ENCODE peak calls at places on chromosome 5, in seven cellular contexts. N is iris pigment epithelial cell, F is foreskin melanocyte, P is brain microvascular endothelial cell, G is pons, W is Peyer's patch, T is EL. K is an unnamed sample.

GRCh38 chr5:154446183-154447073 is 631 bp downstream of the SAP30L start:
- DNase-seq in N (peak), F (peak), P (peak), G (peak), W (peak), T (peak), K (no peak)

GRCh38 chr5:152689275-152689711 is 284.2 kb upstream of the NMUR2 start:
- DNase-seq in N (no peak), F (no peak), P (no peak), G (no peak), W (no peak), T (no peak), K (no peak)

GRCh38 chr5:155616779-155617392 is 603.3 kb downstream of the KIF4B start:
- DNase-seq in N (peak), F (peak), P (no peak), G (peak), W (peak), T (no peak), K (no peak)

GRCh38 chr5:122192883-122193496 is 63.6 kb downstream of the ZNF474 start:
- DNase-seq in N (peak), F (peak), P (peak), G (peak), W (no peak), T (peak), K (no peak)

GRCh38 chr5:139574641-139575312 is 13.6 kb downstream of the UBE2D2 start:
- DNase-seq in N (peak), F (no peak), P (no peak), G (peak), W (peak), T (peak), K (no peak)

GRCh38 chr5:54383941-54384340 is 71.6 kb upstream of the HSPB3 start:
- DNase-seq in N (no peak), F (no peak), P (no peak), G (no peak), W (no peak), T (no peak), K (no peak)

GRCh38 chr5:81751836-81752643 is 1.1 kb upstream of the SSBP2 start:
- DNase-seq in N (no peak), F (no peak), P (no peak), G (peak), W (no peak), T (no peak), K (no peak)

GRCh38 chr5:132011561-132012384 is at the start of gene ACSL6:
- DNase-seq in N (no peak), F (no peak), P (no peak), G (no peak), W (peak), T (no peak), K (peak)

GRCh38 chr5:106827061-106827460 is 843.7 kb downstream of the EFNA5 start:
- DNase-seq in N (peak), F (no peak), P (peak), G (no peak), W (no peak), T (no peak), K (no peak)

GRCh38 chr5:132876020-132876759 is 2.7 kb downstream of the LEAP2 start:
- DNase-seq in N (peak), F (no peak), P (peak), G (no peak), W (no peak), T (peak), K (no peak)

GRCh38 chr5:885529-885928 is 7.1 kb downstream of the BRD9 start:
- DNase-seq in N (no peak), F (no peak), P (no peak), G (peak), W (no peak), T (no peak), K (no peak)

GRCh38 chr5:142012792-142013388 is at the start of gene GNPDA1:
- DNase-seq in N (peak), F (peak), P (peak), G (peak), W (peak), T (peak), K (peak)